ENCODE peak calls at places on chromosomes 16 and 17, in four cellular contexts. L is stimulated activated CD4-positive, alpha-beta T cell treated with anti-CD3 and anti-CD28 coated beads, Interleukin-1b, Interleukin-23, amount 100 ng/mL, for 1 hour; E is GM03348; R is endodermal cell. Z is an unnamed sample.

GRCh38 chr17:73508057-73508930 is 136.0 kb downstream of the SDK2 start:
- DNase-seq in L (no peak), E (no peak), R (no peak), Z (no peak)

GRCh38 chr17:385195-385835 is 32.7 kb upstream of the RPH3AL start:
- DNase-seq in L (no peak), E (peak), R (peak), Z (peak)

GRCh38 chr17:35373984-35374765 is 754 bp upstream of the SLFN11 start:
- DNase-seq in L (no peak), E (peak), R (peak), Z (peak)

GRCh38 chr17:81131486-81132196 is 33.7 kb upstream of the PVALEF start:
- DNase-seq in L (no peak), E (no peak), R (no peak), Z (no peak)

GRCh38 chr17:3738562-3739295 is 15.0 kb downstream of the HASPIN start:
- DNase-seq in L (peak), E (no peak), R (peak), Z (no peak)

GRCh38 chr16:9055115-9055514 is 36.3 kb upstream of the HAPSTR1 start:
- DNase-seq in L (no peak), E (no peak), R (no peak), Z (no peak)

GRCh38 chr17:50201226-50201854 is at the start of gene COL1A1:
- DNase-seq in L (no peak), E (peak), R (peak), Z (peak)

GRCh38 chr17:35774499-35774898 is 13.8 kb downstream of the C17orf50 start:
- DNase-seq in L (no peak), E (no peak), R (peak), Z (no peak)

GRCh38 chr17:43856141-43856540 is 9.2 kb downstream of the CD300LG start:
- DNase-seq in L (no peak), E (no peak), R (no peak), Z (no peak)

GRCh38 chr16:85162478-85163277 is 50.4 kb upstream of the CIBAR2 start:
- DNase-seq in L (no peak), E (peak), R (no peak), Z (peak)

GRCh38 chr16:47197536-47198179 is 53.9 kb upstream of the NETO2 start:
- DNase-seq in L (no peak), E (peak), R (no peak), Z (peak)

GRCh38 chr16:4319454-4319853 is 3.6 kb downstream of the GLIS2 start:
- DNase-seq in L (no peak), E (peak), R (no peak), Z (no peak)

GRCh38 chr17:1177099-1177996 is 2.4 kb downstream of the ABR start:
- DNase-seq in L (no peak), E (peak), R (no peak), Z (peak)

GRCh38 chr16:17173134-17173729 is 297.5 kb downstream of the XYLT1 start:
- DNase-seq in L (no peak), E (peak), R (no peak), Z (peak)

GRCh38 chr17:20009302-20010098 is at the start of gene SPECC1:
- DNase-seq in L (no peak), E (peak), R (peak), Z (peak)

Z was measured in left ventricle myocardium inferior.